ENCODE peak calls at places on chromosomes 3 and 15, in ten cellular contexts. One of them, this sample, is unnamed.

GRCh38 chr3:113795693-113796092 is 42.9 kb upstream of the GRAMD1C start:
- DNase-seq in ecto neural progenitor cell: no peak
- DNase-seq in astrocyte: no peak
- DNase-seq in NCI-H526: no peak
- DNase-seq in naive thymus-derived CD4-positive, alpha-beta T cell: no peak
- DNase-seq in lower lobe of right lung: no peak
- DNase-seq in activated T-cell treated with anti-CD3 and anti-CD28 coated beads for 4 hours: no peak
- DNase-seq in GF-D8: no peak
- DNase-seq in NAMALWA: no peak
- DNase-seq in stimulated activated CD8-positive, alpha-beta memory T cell treated with anti-CD3 and anti-CD28 coated beads, Interleukin-7, amount 100 ng/mL, for 1 hour: no peak
- DNase-seq in this sample: no peak

GRCh38 chr3:195226900-195227447 is 44.0 kb downstream of the XXYLT1 start:
- DNase-seq in ecto neural progenitor cell: peak; percentile 48
- DNase-seq in astrocyte: no peak
- DNase-seq in NCI-H526: peak; percentile 7
- DNase-seq in naive thymus-derived CD4-positive, alpha-beta T cell: no peak
- DNase-seq in lower lobe of right lung: no peak
- DNase-seq in activated T-cell treated with anti-CD3 and anti-CD28 coated beads for 4 hours: no peak
- DNase-seq in GF-D8: no peak
- DNase-seq in NAMALWA: no peak
- DNase-seq in stimulated activated CD8-positive, alpha-beta memory T cell treated with anti-CD3 and anti-CD28 coated beads, Interleukin-7, amount 100 ng/mL, for 1 hour: no peak
- DNase-seq in this sample: peak; percentile 51

GRCh38 chr3:14119651-14120050 is 5.0 kb downstream of the CHCHD4 start:
- DNase-seq in ecto neural progenitor cell: no peak
- DNase-seq in astrocyte: no peak
- DNase-seq in NCI-H526: no peak
- DNase-seq in naive thymus-derived CD4-positive, alpha-beta T cell: no peak
- DNase-seq in lower lobe of right lung: no peak
- DNase-seq in activated T-cell treated with anti-CD3 and anti-CD28 coated beads for 4 hours: no peak
- DNase-seq in GF-D8: no peak
- DNase-seq in NAMALWA: no peak
- DNase-seq in stimulated activated CD8-positive, alpha-beta memory T cell treated with anti-CD3 and anti-CD28 coated beads, Interleukin-7, amount 100 ng/mL, for 1 hour: no peak
- DNase-seq in this sample: no peak

GRCh38 chr3:196969001-196969659 is 497 bp upstream of the PIGZ start:
- DNase-seq in ecto neural progenitor cell: peak; percentile 63
- DNase-seq in astrocyte: no peak
- DNase-seq in NCI-H526: no peak
- DNase-seq in naive thymus-derived CD4-positive, alpha-beta T cell: no peak
- DNase-seq in lower lobe of right lung: peak; percentile 71
- DNase-seq in activated T-cell treated with anti-CD3 and anti-CD28 coated beads for 4 hours: peak; percentile 22
- DNase-seq in GF-D8: peak; percentile 10
- DNase-seq in NAMALWA: peak; percentile 69
- DNase-seq in stimulated activated CD8-positive, alpha-beta memory T cell treated with anti-CD3 and anti-CD28 coated beads, Interleukin-7, amount 100 ng/mL, for 1 hour: no peak
- DNase-seq in this sample: peak; percentile 58

GRCh38 chr15:53414167-53414566 is 345.3 kb downstream of the WDR72 start:
- DNase-seq in ecto neural progenitor cell: no peak
- DNase-seq in astrocyte: no peak
- DNase-seq in NCI-H526: no peak
- DNase-seq in naive thymus-derived CD4-positive, alpha-beta T cell: no peak
- DNase-seq in lower lobe of right lung: no peak
- DNase-seq in activated T-cell treated with anti-CD3 and anti-CD28 coated beads for 4 hours: no peak
- DNase-seq in GF-D8: no peak
- DNase-seq in NAMALWA: no peak
- DNase-seq in stimulated activated CD8-positive, alpha-beta memory T cell treated with anti-CD3 and anti-CD28 coated beads, Interleukin-7, amount 100 ng/mL, for 1 hour: no peak
- DNase-seq in this sample: no peak

GRCh38 chr15:74642328-74642723 is 26.7 kb downstream of the CLK3 start:
- DNase-seq in ecto neural progenitor cell: no peak
- DNase-seq in astrocyte: no peak
- DNase-seq in NCI-H526: peak; percentile 71
- DNase-seq in naive thymus-derived CD4-positive, alpha-beta T cell: no peak
- DNase-seq in lower lobe of right lung: no peak
- DNase-seq in activated T-cell treated with anti-CD3 and anti-CD28 coated beads for 4 hours: no peak
- DNase-seq in GF-D8: no peak
- DNase-seq in NAMALWA: no peak
- DNase-seq in stimulated activated CD8-positive, alpha-beta memory T cell treated with anti-CD3 and anti-CD28 coated beads, Interleukin-7, amount 100 ng/mL, for 1 hour: no peak
- DNase-seq in this sample: no peak

GRCh38 chr3:71419369-71419768 is 164.2 kb downstream of the FOXP1 start:
- DNase-seq in ecto neural progenitor cell: no peak
- DNase-seq in astrocyte: no peak
- DNase-seq in NCI-H526: no peak
- DNase-seq in naive thymus-derived CD4-positive, alpha-beta T cell: no peak
- DNase-seq in lower lobe of right lung: no peak
- DNase-seq in activated T-cell treated with anti-CD3 and anti-CD28 coated beads for 4 hours: no peak
- DNase-seq in GF-D8: no peak
- DNase-seq in NAMALWA: no peak
- DNase-seq in stimulated activated CD8-positive, alpha-beta memory T cell treated with anti-CD3 and anti-CD28 coated beads, Interleukin-7, amount 100 ng/mL, for 1 hour: no peak
- DNase-seq in this sample: no peak

GRCh38 chr3:156615592-156616173 is 58.7 kb upstream of the TIPARP start:
- DNase-seq in ecto neural progenitor cell: no peak
- DNase-seq in astrocyte: peak; percentile 95
- DNase-seq in NCI-H526: no peak
- DNase-seq in naive thymus-derived CD4-positive, alpha-beta T cell: no peak
- DNase-seq in lower lobe of right lung: peak; percentile 69
- DNase-seq in activated T-cell treated with anti-CD3 and anti-CD28 coated beads for 4 hours: no peak
- DNase-seq in GF-D8: no peak
- DNase-seq in NAMALWA: no peak
- DNase-seq in stimulated activated CD8-positive, alpha-beta memory T cell treated with anti-CD3 and anti-CD28 coated beads, Interleukin-7, amount 100 ng/mL, for 1 hour: no peak
- DNase-seq in this sample: no peak

GRCh38 chr15:78372880-78373279 is 32.7 kb downstream of the CRABP1 start:
- DNase-seq in ecto neural progenitor cell: no peak
- DNase-seq in astrocyte: no peak
- DNase-seq in NCI-H526: no peak
- DNase-seq in naive thymus-derived CD4-positive, alpha-beta T cell: no peak
- DNase-seq in lower lobe of right lung: no peak
- DNase-seq in activated T-cell treated with anti-CD3 and anti-CD28 coated beads for 4 hours: no peak
- DNase-seq in GF-D8: no peak
- DNase-seq in NAMALWA: no peak
- DNase-seq in stimulated activated CD8-positive, alpha-beta memory T cell treated with anti-CD3 and anti-CD28 coated beads, Interleukin-7, amount 100 ng/mL, for 1 hour: no peak
- DNase-seq in this sample: no peak

GRCh38 chr3:123419850-123420292 is 29.0 kb downstream of the ADCY5 start:
- DNase-seq in ecto neural progenitor cell: no peak
- DNase-seq in astrocyte: no peak
- DNase-seq in NCI-H526: no peak
- DNase-seq in naive thymus-derived CD4-positive, alpha-beta T cell: no peak
- DNase-seq in lower lobe of right lung: no peak
- DNase-seq in activated T-cell treated with anti-CD3 and anti-CD28 coated beads for 4 hours: no peak
- DNase-seq in GF-D8: no peak
- DNase-seq in NAMALWA: no peak
- DNase-seq in stimulated activated CD8-positive, alpha-beta memory T cell treated with anti-CD3 and anti-CD28 coated beads, Interleukin-7, amount 100 ng/mL, for 1 hour: no peak
- DNase-seq in this sample: no peak

GRCh38 chr15:78840661-78841060 is 29.4 kb upstream of the ADAMTS7 start:
- DNase-seq in ecto neural progenitor cell: no peak
- DNase-seq in astrocyte: peak; percentile 11
- DNase-seq in NCI-H526: no peak
- DNase-seq in naive thymus-derived CD4-positive, alpha-beta T cell: no peak
- DNase-seq in lower lobe of right lung: peak; percentile 49
- DNase-seq in activated T-cell treated with anti-CD3 and anti-CD28 coated beads for 4 hours: no peak
- DNase-seq in GF-D8: no peak
- DNase-seq in NAMALWA: no peak
- DNase-seq in stimulated activated CD8-positive, alpha-beta memory T cell treated with anti-CD3 and anti-CD28 coated beads, Interleukin-7, amount 100 ng/mL, for 1 hour: no peak
- DNase-seq in this sample: no peak

GRCh38 chr3:59566481-59566975 is 516.7 kb upstream of the CFAP20DC start:
- DNase-seq in ecto neural progenitor cell: no peak
- DNase-seq in astrocyte: no peak
- DNase-seq in NCI-H526: no peak
- DNase-seq in naive thymus-derived CD4-positive, alpha-beta T cell: no peak
- DNase-seq in lower lobe of right lung: no peak
- DNase-seq in activated T-cell treated with anti-CD3 and anti-CD28 coated beads for 4 hours: no peak
- DNase-seq in GF-D8: no peak
- DNase-seq in NAMALWA: no peak
- DNase-seq in stimulated activated CD8-positive, alpha-beta memory T cell treated with anti-CD3 and anti-CD28 coated beads, Interleukin-7, amount 100 ng/mL, for 1 hour: no peak
- DNase-seq in this sample: no peak

GRCh38 chr15:78571382-78571781 is 6.1 kb downstream of the CHRNA5 start:
- DNase-seq in ecto neural progenitor cell: no peak
- DNase-seq in astrocyte: no peak
- DNase-seq in NCI-H526: no peak
- DNase-seq in naive thymus-derived CD4-positive, alpha-beta T cell: no peak
- DNase-seq in lower lobe of right lung: no peak
- DNase-seq in activated T-cell treated with anti-CD3 and anti-CD28 coated beads for 4 hours: no peak
- DNase-seq in GF-D8: no peak
- DNase-seq in NAMALWA: no peak
- DNase-seq in stimulated activated CD8-positive, alpha-beta memory T cell treated with anti-CD3 and anti-CD28 coated beads, Interleukin-7, amount 100 ng/mL, for 1 hour: no peak
- DNase-seq in this sample: no peak

GRCh38 chr3:194439915-194440550 is 41.0 kb upstream of the GP5 start:
- DNase-seq in ecto neural progenitor cell: no peak
- DNase-seq in astrocyte: no peak
- DNase-seq in NCI-H526: no peak
- DNase-seq in naive thymus-derived CD4-positive, alpha-beta T cell: no peak
- DNase-seq in lower lobe of right lung: no peak
- DNase-seq in activated T-cell treated with anti-CD3 and anti-CD28 coated beads for 4 hours: no peak
- DNase-seq in GF-D8: no peak
- DNase-seq in NAMALWA: no peak
- DNase-seq in stimulated activated CD8-positive, alpha-beta memory T cell treated with anti-CD3 and anti-CD28 coated beads, Interleukin-7, amount 100 ng/mL, for 1 hour: no peak
- DNase-seq in this sample: no peak

GRCh38 chr3:197750863-197751737 is 1.4 kb downstream of the FYTTD1 start:
- DNase-seq in ecto neural progenitor cell: no peak
- DNase-seq in astrocyte: peak; percentile 12
- DNase-seq in NCI-H526: peak; percentile 43
- DNase-seq in naive thymus-derived CD4-positive, alpha-beta T cell: peak; percentile 18
- DNase-seq in lower lobe of right lung: peak; percentile 69
- DNase-seq in activated T-cell treated with anti-CD3 and anti-CD28 coated beads for 4 hours: no peak
- DNase-seq in GF-D8: no peak
- DNase-seq in NAMALWA: peak; percentile 52
- DNase-seq in stimulated activated CD8-positive, alpha-beta memory T cell treated with anti-CD3 and anti-CD28 coated beads, Interleukin-7, amount 100 ng/mL, for 1 hour: peak; percentile 7
- DNase-seq in this sample: peak; percentile 33

GRCh38 chr3:139564290-139564861 is 24.8 kb upstream of the RBP1 start:
- DNase-seq in ecto neural progenitor cell: no peak
- DNase-seq in astrocyte: no peak
- DNase-seq in NCI-H526: peak; percentile 42
- DNase-seq in naive thymus-derived CD4-positive, alpha-beta T cell: no peak
- DNase-seq in lower lobe of right lung: no peak
- DNase-seq in activated T-cell treated with anti-CD3 and anti-CD28 coated beads for 4 hours: no peak
- DNase-seq in GF-D8: no peak
- DNase-seq in NAMALWA: no peak
- DNase-seq in stimulated activated CD8-positive, alpha-beta memory T cell treated with anti-CD3 and anti-CD28 coated beads, Interleukin-7, amount 100 ng/mL, for 1 hour: no peak
- DNase-seq in this sample: peak; percentile 54

GRCh38 chr3:25783661-25784512 is 644 bp upstream of the NGLY1 start:
- DNase-seq in ecto neural progenitor cell: peak; percentile 86
- DNase-seq in astrocyte: peak; percentile 25
- DNase-seq in NCI-H526: peak; percentile 51
- DNase-seq in naive thymus-derived CD4-positive, alpha-beta T cell: no peak
- DNase-seq in lower lobe of right lung: peak; percentile 70
- DNase-seq in activated T-cell treated with anti-CD3 and anti-CD28 coated beads for 4 hours: no peak
- DNase-seq in GF-D8: peak; percentile 71
- DNase-seq in NAMALWA: peak; percentile 80
- DNase-seq in stimulated activated CD8-positive, alpha-beta memory T cell treated with anti-CD3 and anti-CD28 coated beads, Interleukin-7, amount 100 ng/mL, for 1 hour: no peak
- DNase-seq in this sample: peak; percentile 77

GRCh38 chr15:67479781-67480180 is 41.1 kb upstream of the C15orf61 start:
- DNase-seq in ecto neural progenitor cell: no peak
- DNase-seq in astrocyte: no peak
- DNase-seq in NCI-H526: no peak
- DNase-seq in naive thymus-derived CD4-positive, alpha-beta T cell: no peak
- DNase-seq in lower lobe of right lung: no peak
- DNase-seq in activated T-cell treated with anti-CD3 and anti-CD28 coated beads for 4 hours: no peak
- DNase-seq in GF-D8: no peak
- DNase-seq in NAMALWA: no peak
- DNase-seq in stimulated activated CD8-positive, alpha-beta memory T cell treated with anti-CD3 and anti-CD28 coated beads, Interleukin-7, amount 100 ng/mL, for 1 hour: no peak
- DNase-seq in this sample: no peak

GRCh38 chr3:143010024-143010423 is 8.7 kb downstream of the U2SURP start:
- DNase-seq in ecto neural progenitor cell: no peak
- DNase-seq in astrocyte: no peak
- DNase-seq in NCI-H526: no peak
- DNase-seq in naive thymus-derived CD4-positive, alpha-beta T cell: no peak
- DNase-seq in lower lobe of right lung: no peak
- DNase-seq in activated T-cell treated with anti-CD3 and anti-CD28 coated beads for 4 hours: no peak
- DNase-seq in GF-D8: no peak
- DNase-seq in NAMALWA: no peak
- DNase-seq in stimulated activated CD8-positive, alpha-beta memory T cell treated with anti-CD3 and anti-CD28 coated beads, Interleukin-7, amount 100 ng/mL, for 1 hour: no peak
- DNase-seq in this sample: no peak

GRCh38 chr15:59138243-59138642 is 33.3 kb downstream of the CCNB2 start:
- DNase-seq in ecto neural progenitor cell: peak; percentile 67
- DNase-seq in astrocyte: no peak
- DNase-seq in NCI-H526: peak; percentile 9
- DNase-seq in naive thymus-derived CD4-positive, alpha-beta T cell: peak; percentile 23
- DNase-seq in lower lobe of right lung: peak; percentile 69
- DNase-seq in activated T-cell treated with anti-CD3 and anti-CD28 coated beads for 4 hours: peak; percentile 33
- DNase-seq in GF-D8: no peak
- DNase-seq in NAMALWA: peak; percentile 86
- DNase-seq in stimulated activated CD8-positive, alpha-beta memory T cell treated with anti-CD3 and anti-CD28 coated beads, Interleukin-7, amount 100 ng/mL, for 1 hour: peak; percentile 24
- DNase-seq in this sample: peak; percentile 66

GRCh38 chr3:124964432-124964831 is 29.9 kb upstream of the MUC13 start:
- DNase-seq in ecto neural progenitor cell: no peak
- DNase-seq in astrocyte: peak; percentile 57
- DNase-seq in NCI-H526: no peak
- DNase-seq in naive thymus-derived CD4-positive, alpha-beta T cell: no peak
- DNase-seq in lower lobe of right lung: no peak
- DNase-seq in activated T-cell treated with anti-CD3 and anti-CD28 coated beads for 4 hours: no peak
- DNase-seq in GF-D8: no peak
- DNase-seq in NAMALWA: no peak
- DNase-seq in stimulated activated CD8-positive, alpha-beta memory T cell treated with anti-CD3 and anti-CD28 coated beads, Interleukin-7, amount 100 ng/mL, for 1 hour: no peak
- DNase-seq in this sample: no peak

GRCh38 chr3:52218026-52218425 is 7.4 kb downstream of the TLR9 start:
- DNase-seq in ecto neural progenitor cell: no peak
- DNase-seq in astrocyte: no peak
- DNase-seq in NCI-H526: no peak
- DNase-seq in naive thymus-derived CD4-positive, alpha-beta T cell: no peak
- DNase-seq in lower lobe of right lung: no peak
- DNase-seq in activated T-cell treated with anti-CD3 and anti-CD28 coated beads for 4 hours: no peak
- DNase-seq in GF-D8: no peak
- DNase-seq in NAMALWA: no peak
- DNase-seq in stimulated activated CD8-positive, alpha-beta memory T cell treated with anti-CD3 and anti-CD28 coated beads, Interleukin-7, amount 100 ng/mL, for 1 hour: no peak
- DNase-seq in this sample: no peak

GRCh38 chr3:69094467-69095205 is 9.9 kb downstream of the ARL6IP5 start:
- DNase-seq in ecto neural progenitor cell: no peak
- DNase-seq in astrocyte: peak; percentile 81
- DNase-seq in NCI-H526: no peak
- DNase-seq in naive thymus-derived CD4-positive, alpha-beta T cell: no peak
- DNase-seq in lower lobe of right lung: no peak
- DNase-seq in activated T-cell treated with anti-CD3 and anti-CD28 coated beads for 4 hours: no peak
- DNase-seq in GF-D8: peak; percentile 39
- DNase-seq in NAMALWA: no peak
- DNase-seq in stimulated activated CD8-positive, alpha-beta memory T cell treated with anti-CD3 and anti-CD28 coated beads, Interleukin-7, amount 100 ng/mL, for 1 hour: no peak
- DNase-seq in this sample: no peak

GRCh38 chr15:65254237-65254820 is 32.4 kb downstream of the PARP16 start:
- DNase-seq in ecto neural progenitor cell: peak; percentile 79
- DNase-seq in astrocyte: no peak
- DNase-seq in NCI-H526: no peak
- DNase-seq in naive thymus-derived CD4-positive, alpha-beta T cell: no peak
- DNase-seq in lower lobe of right lung: no peak
- DNase-seq in activated T-cell treated with anti-CD3 and anti-CD28 coated beads for 4 hours: no peak
- DNase-seq in GF-D8: no peak
- DNase-seq in NAMALWA: no peak
- DNase-seq in stimulated activated CD8-positive, alpha-beta memory T cell treated with anti-CD3 and anti-CD28 coated beads, Interleukin-7, amount 100 ng/mL, for 1 hour: no peak
- DNase-seq in this sample: peak; percentile 46

GRCh38 chr3:152957488-152957887 is 122.6 kb downstream of the P2RY1 start:
- DNase-seq in ecto neural progenitor cell: no peak
- DNase-seq in astrocyte: no peak
- DNase-seq in NCI-H526: no peak
- DNase-seq in naive thymus-derived CD4-positive, alpha-beta T cell: no peak
- DNase-seq in lower lobe of right lung: no peak
- DNase-seq in activated T-cell treated with anti-CD3 and anti-CD28 coated beads for 4 hours: no peak
- DNase-seq in GF-D8: no peak
- DNase-seq in NAMALWA: no peak
- DNase-seq in stimulated activated CD8-positive, alpha-beta memory T cell treated with anti-CD3 and anti-CD28 coated beads, Interleukin-7, amount 100 ng/mL, for 1 hour: no peak
- DNase-seq in this sample: no peak

GRCh38 chr3:125062904-125063618 is 7.3 kb upstream of the HEG1 start:
- DNase-seq in ecto neural progenitor cell: no peak
- DNase-seq in astrocyte: peak; percentile 98
- DNase-seq in NCI-H526: no peak
- DNase-seq in naive thymus-derived CD4-positive, alpha-beta T cell: no peak
- DNase-seq in lower lobe of right lung: no peak
- DNase-seq in activated T-cell treated with anti-CD3 and anti-CD28 coated beads for 4 hours: no peak
- DNase-seq in GF-D8: no peak
- DNase-seq in NAMALWA: no peak
- DNase-seq in stimulated activated CD8-positive, alpha-beta memory T cell treated with anti-CD3 and anti-CD28 coated beads, Interleukin-7, amount 100 ng/mL, for 1 hour: no peak
- DNase-seq in this sample: no peak

GRCh38 chr15:100968043-100968966 is 49.1 kb downstream of the LRRK1 start:
- DNase-seq in ecto neural progenitor cell: no peak
- DNase-seq in astrocyte: peak; percentile 92
- DNase-seq in NCI-H526: no peak
- DNase-seq in naive thymus-derived CD4-positive, alpha-beta T cell: no peak
- DNase-seq in lower lobe of right lung: no peak
- DNase-seq in activated T-cell treated with anti-CD3 and anti-CD28 coated beads for 4 hours: no peak
- DNase-seq in GF-D8: no peak
- DNase-seq in NAMALWA: peak; percentile 35
- DNase-seq in stimulated activated CD8-positive, alpha-beta memory T cell treated with anti-CD3 and anti-CD28 coated beads, Interleukin-7, amount 100 ng/mL, for 1 hour: no peak
- DNase-seq in this sample: no peak

GRCh38 chr15:89399390-89400120 is 64.9 kb upstream of the POLG start:
- DNase-seq in ecto neural progenitor cell: peak; percentile 67
- DNase-seq in astrocyte: no peak
- DNase-seq in NCI-H526: peak; percentile 52
- DNase-seq in naive thymus-derived CD4-positive, alpha-beta T cell: no peak
- DNase-seq in lower lobe of right lung: no peak
- DNase-seq in activated T-cell treated with anti-CD3 and anti-CD28 coated beads for 4 hours: no peak
- DNase-seq in GF-D8: no peak
- DNase-seq in NAMALWA: peak; percentile 81
- DNase-seq in stimulated activated CD8-positive, alpha-beta memory T cell treated with anti-CD3 and anti-CD28 coated beads, Interleukin-7, amount 100 ng/mL, for 1 hour: no peak
- DNase-seq in this sample: peak; percentile 76

This sample was measured in glutamatergic neuron.